ENCODE peak calls at places on chromosomes 6 and 20, in four cellular contexts. I, U, K and L are unnamed samples.

GRCh38 chr6:51554029-51554428 is 533.4 kb downstream of the PKHD1 start:
- DNase-seq in U (no peak), K (no peak), I (no peak), L (no peak)

GRCh38 chr6:36677059-36677749 is 1.3 kb upstream of the CDKN1A start:
- DNase-seq in U (no peak), K (no peak), I (no peak), L (no peak)

GRCh38 chr6:108083349-108083748 is 8.8 kb upstream of the OSTM1 start:
- DNase-seq in K (no peak), U (no peak), I (no peak), L (no peak)

GRCh38 chr20:17479041-17479657 is 52.0 kb downstream of the BFSP1 start:
- DNase-seq in U (no peak), K (no peak), I (no peak), L (no peak)

GRCh38 chr6:163751032-163751525 is 336.6 kb downstream of the QKI start:
- DNase-seq in U (no peak), K (no peak), I (no peak), L (no peak)

GRCh38 chr6:7975764-7976146 is 65.2 kb upstream of the TXNDC5 start:
- DNase-seq in K (no peak), I (peak), U (no peak), L (no peak)

GRCh38 chr20:51410586-51411325 is 131.8 kb downstream of the NFATC2 start:
- DNase-seq in I (no peak), K (no peak), U (no peak), L (no peak)

GRCh38 chr6:11848852-11849731 is 70.5 kb upstream of the ADTRP start:
- DNase-seq in K (no peak), I (no peak), U (no peak), L (no peak)

GRCh38 chr20:35319206-35320197 is 27.3 kb upstream of the FAM83C start:
- DNase-seq in U (no peak), K (no peak), I (peak), L (no peak)

GRCh38 chr6:149082320-149082719 is 235.2 kb upstream of the TAB2 start:
- DNase-seq in U (peak), K (no peak), I (peak), L (no peak)

GRCh38 chr6:148629910-148630470 is 116.8 kb upstream of the UST start:
- DNase-seq in I (no peak), U (no peak), K (no peak), L (no peak)

GRCh38 chr20:57292611-57293010 is 26.2 kb upstream of the BMP7 start:
- DNase-seq in K (no peak), U (no peak), I (no peak), L (no peak)

GRCh38 chr6:152094276-152094675 is 286.8 kb downstream of the ESR1 start:
- DNase-seq in I (no peak), U (no peak), K (no peak), L (no peak)

GRCh38 chr6:159894991-159895390 is 4.2 kb downstream of the MAS1 start:
- DNase-seq in I (no peak), U (no peak), K (no peak), L (no peak)

GRCh38 chr6:137832110-137832509 is 34.9 kb upstream of the TNFAIP3 start:
- DNase-seq in I (peak), K (no peak), U (no peak), L (no peak)

GRCh38 chr6:45376310-45377040 is 1.3 kb downstream of the SUPT3H start:
- DNase-seq in K (no peak), U (no peak), I (no peak), L (no peak)

GRCh38 chr6:43496370-43497128 is 13.6 kb downstream of the LRRC73 start:
- DNase-seq in K (no peak), U (no peak), I (peak), L (no peak)

GRCh38 chr6:16783952-16784351 is 22.7 kb upstream of the ATXN1 start:
- DNase-seq in I (no peak), K (no peak), U (no peak), L (no peak)

GRCh38 chr20:21510995-21511394 is 2.9 kb downstream of the NKX2-2 start:
- DNase-seq in U (no peak), K (no peak), I (no peak), L (no peak)

GRCh38 chr6:134714113-134714512 is 235.8 kb downstream of the ALDH8A1 start:
- DNase-seq in K (no peak), I (no peak), U (no peak), L (no peak)

GRCh38 chr6:52024451-52025068 is 62.9 kb downstream of the PKHD1 start:
- DNase-seq in U (no peak), I (no peak), K (no peak), L (no peak)

GRCh38 chr6:37862992-37863391 is 43.5 kb downstream of the ZFAND3 start:
- DNase-seq in I (peak), K (no peak), U (no peak), L (no peak)

GRCh38 chr6:12296255-12296573 is 6.1 kb downstream of the EDN1 start:
- DNase-seq in K (peak), I (peak), U (no peak), L (no peak)

GRCh38 chr6:30483677-30484279 is 5.5 kb upstream of the HLA-E start:
- DNase-seq in U (no peak), K (no peak), I (peak), L (no peak)

GRCh38 chr6:83252717-83253116 is 59.6 kb downstream of the RWDD2A start:
- DNase-seq in K (peak), I (no peak), U (no peak), L (no peak)

GRCh38 chr6:15770347-15771143 is 107.7 kb upstream of the DTNBP1 start:
- DNase-seq in K (no peak), I (no peak), U (no peak), L (no peak)

GRCh38 chr6:167214216-167214615 is 56.4 kb upstream of the GPR31 start:
- DNase-seq in I (no peak), U (no peak), K (no peak), L (no peak)

GRCh38 chr6:140208286-140208685 is 833.8 kb upstream of the CITED2 start:
- DNase-seq in K (no peak), U (no peak), I (no peak), L (no peak)

GRCh38 chr6:33427585-33428218 is 7.8 kb downstream of the SYNGAP1 start:
- DNase-seq in U (no peak), K (no peak), I (peak), L (no peak)

GRCh38 chr6:33075568-33076405 is at the start of gene HLA-DPB1:
- DNase-seq in U (no peak), K (no peak), I (peak), L (no peak)

GRCh38 chr6:155333414-155333813 is 19.1 kb upstream of the TFB1M start:
- DNase-seq in I (no peak), K (no peak), U (no peak), L (no peak)

GRCh38 chr6:170583736-170584180 is 679 bp downstream of the PDCD2 start:
- DNase-seq in I (no peak), K (no peak), U (no peak), L (no peak)
- TF ChIP-seq CTCF in I (no peak), K (peak), U (no peak), L (peak)

DNA sequence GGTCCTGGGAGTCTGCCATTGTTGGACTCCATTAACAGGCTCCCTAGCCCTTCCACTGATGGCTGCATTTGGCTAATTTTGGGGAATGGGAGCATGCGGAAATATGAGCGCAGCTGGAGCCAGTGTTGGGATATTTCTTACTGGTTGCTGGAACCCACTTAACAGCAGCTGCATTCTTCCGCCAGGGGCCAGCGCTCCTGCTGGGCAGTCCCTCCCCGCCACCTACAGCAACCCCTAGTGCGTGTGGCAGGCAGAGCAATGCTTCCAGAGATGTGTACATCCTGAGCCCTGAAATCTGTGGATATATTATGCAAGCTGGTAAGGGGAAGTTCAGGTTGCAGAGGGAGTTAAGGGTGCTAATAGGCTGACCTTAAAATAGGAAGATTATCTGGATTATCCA is 16.4 kb downstream of the CST8 start:
- DNase-seq in U (no peak), I (no peak), K (no peak), L (no peak)
- TF ChIP-seq CTCF in U (no peak), I (no peak), K (no peak), L (no peak)

GRCh38 chr20:45890997-45891983 is at the start of the genes CTSA and NEURL2:
- DNase-seq in K (peak), I (peak), U (peak), L (peak)
- TF ChIP-seq CTCF in K (no peak), I (no peak), U (peak), L (no peak)

DNA sequence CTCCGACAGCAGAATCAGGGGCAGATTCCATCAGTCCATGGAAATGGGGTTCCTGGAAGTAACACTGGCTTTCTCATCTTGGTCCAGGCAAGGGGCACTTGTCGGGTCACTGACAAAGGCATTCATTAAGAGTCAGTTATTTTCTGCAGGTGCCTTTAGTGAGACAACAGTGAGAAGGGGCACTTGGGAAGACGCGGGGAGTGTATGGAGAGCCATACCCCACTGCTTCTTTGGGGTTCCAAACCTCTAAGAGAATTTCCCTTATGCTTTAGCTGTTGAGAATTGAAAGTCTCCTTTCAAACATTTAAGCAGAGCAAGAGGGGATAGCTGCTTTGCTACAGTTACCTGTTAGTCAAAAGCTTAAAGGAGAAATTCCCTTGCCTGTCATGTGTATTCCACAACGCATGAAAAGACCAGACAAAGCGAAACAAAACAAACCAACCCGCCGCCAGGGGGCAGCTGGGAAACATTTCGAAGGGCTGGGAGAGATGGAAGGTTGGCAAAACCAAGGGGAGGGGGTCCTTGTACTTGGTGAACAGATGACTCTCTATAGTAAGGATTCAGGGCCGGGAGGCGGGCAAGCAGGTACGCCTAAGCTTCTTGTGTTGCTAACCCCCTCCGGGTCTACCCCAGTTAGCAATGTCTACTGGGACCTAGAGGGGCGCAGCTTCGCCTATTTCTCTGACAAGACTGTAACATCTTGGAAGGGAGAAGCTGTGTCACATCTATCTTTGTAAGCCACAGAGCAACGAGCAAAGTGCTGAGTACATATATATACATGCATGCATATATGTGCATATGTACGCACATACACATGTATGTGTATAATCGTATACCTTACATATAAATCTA is 474.9 kb upstream of the AGPAT4 start:
- DNase-seq in U (no peak), I (peak), K (no peak), L (no peak)
- TF ChIP-seq CTCF in U (no peak), I (peak), K (peak), L (peak)

DNA sequence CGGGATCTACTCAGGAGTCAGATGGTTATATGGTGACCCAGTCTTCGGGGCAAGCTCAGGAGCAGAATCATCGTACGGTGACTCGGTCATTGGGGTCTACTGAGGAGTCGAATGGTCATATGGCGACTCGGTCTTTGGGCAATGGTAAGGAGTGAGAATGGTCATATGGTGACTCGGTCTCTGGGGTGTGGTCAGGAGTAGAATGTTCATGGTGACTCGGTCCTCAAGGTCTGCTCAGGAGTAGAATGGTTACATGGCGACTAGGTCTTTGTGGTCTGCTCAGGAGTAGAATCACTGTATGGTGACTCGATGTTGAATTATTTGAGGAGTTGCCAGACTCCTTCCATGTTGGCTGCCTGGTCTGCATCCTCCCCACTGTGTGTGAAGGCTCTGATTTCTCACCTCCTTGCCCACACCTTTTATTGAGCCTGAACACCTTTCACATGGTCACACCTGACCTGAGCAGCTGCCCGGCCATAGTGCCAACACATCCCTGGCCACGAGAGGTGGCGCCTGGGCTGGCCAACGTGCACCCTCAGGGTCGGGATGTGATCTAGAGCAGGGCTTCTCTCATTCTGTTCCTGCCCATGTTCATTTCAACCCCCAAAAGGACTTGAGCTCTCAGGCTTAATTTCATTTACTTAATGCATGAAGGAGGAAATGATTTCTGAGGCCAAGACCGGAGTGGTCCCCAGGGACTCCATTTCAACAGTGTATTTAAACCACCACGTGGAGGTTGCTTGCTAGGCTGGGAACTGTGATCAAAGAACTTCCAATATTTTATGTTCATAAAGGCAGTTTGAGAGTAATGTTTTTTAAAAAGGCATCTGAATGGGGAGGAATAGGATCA is 119.5 kb downstream of the PHACTR3 start:
- DNase-seq in K (no peak), U (no peak), I (no peak), L (peak)
- TF ChIP-seq CTCF in K (no peak), U (no peak), I (no peak), L (no peak)

GRCh38 chr6:125953502-125953875 is 3.1 kb upstream of the HINT3 start:
- DNase-seq in U (no peak), I (no peak), K (no peak), L (no peak)
- TF ChIP-seq CTCF in U (peak), I (no peak), K (no peak), L (no peak)

GRCh38 chr6:165049362-165049761 is 260.0 kb downstream of the C6orf118 start:
- DNase-seq in U (no peak), I (peak), K (no peak), L (no peak)
- TF ChIP-seq CTCF in U (no peak), I (peak), K (peak), L (peak)

GRCh38 chr20:47950103-47950502 is 164.8 kb upstream of the SULF2 start:
- DNase-seq in U (no peak), K (no peak), I (peak), L (no peak)
- TF ChIP-seq CTCF in U (no peak), K (no peak), I (no peak), L (no peak)

GRCh38 chr6:104484626-104485025 is 375.1 kb downstream of the HACE1 start:
- DNase-seq in U (no peak), I (no peak), K (no peak), L (no peak)

GRCh38 chr6:104477569-104477968 is 382.1 kb downstream of the HACE1 start:
- DNase-seq in U (no peak), I (no peak), K (no peak), L (no peak)

GRCh38 chr6:104486003-104486402 is 373.7 kb downstream of the HACE1 start:
- DNase-seq in I (no peak), K (no peak), U (no peak), L (no peak)

GRCh38 chr6:104484191-104484590 is 375.5 kb downstream of the HACE1 start:
- DNase-seq in U (no peak), K (no peak), I (no peak), L (no peak)

DNA sequence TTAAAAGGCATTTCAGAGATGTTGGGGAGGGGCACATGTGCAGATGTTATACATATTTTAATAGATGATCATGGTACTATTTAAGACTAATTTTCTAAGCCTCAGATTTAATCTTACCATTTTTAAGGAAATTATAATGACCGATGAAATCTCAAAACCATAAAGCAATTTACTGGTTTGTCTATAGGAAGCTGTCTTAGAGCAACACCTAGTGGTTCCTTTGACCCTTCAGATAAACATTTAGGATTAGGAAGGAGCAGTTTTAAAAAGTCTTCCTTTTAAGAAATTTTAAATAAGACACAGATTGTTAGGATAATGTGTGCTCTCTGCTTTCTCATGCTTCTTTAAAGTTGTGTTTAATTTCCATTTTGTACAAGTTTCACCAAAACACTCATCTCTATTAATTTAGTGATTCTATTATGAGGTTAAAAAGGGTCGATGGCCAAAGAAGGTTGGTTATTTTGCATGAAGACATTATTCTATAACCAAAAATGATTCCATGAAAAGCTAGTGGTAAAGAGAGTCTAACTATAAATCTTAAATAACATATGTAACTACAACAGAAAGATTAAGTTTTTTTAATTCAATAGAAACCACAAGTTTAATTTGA is 376.4 kb downstream of the HACE1 start:
- DNase-seq in U (no peak), I (peak), K (no peak), L (no peak)
- TF ChIP-seq CTCF in U (no peak), I (peak), K (no peak), L (peak)

DNA sequence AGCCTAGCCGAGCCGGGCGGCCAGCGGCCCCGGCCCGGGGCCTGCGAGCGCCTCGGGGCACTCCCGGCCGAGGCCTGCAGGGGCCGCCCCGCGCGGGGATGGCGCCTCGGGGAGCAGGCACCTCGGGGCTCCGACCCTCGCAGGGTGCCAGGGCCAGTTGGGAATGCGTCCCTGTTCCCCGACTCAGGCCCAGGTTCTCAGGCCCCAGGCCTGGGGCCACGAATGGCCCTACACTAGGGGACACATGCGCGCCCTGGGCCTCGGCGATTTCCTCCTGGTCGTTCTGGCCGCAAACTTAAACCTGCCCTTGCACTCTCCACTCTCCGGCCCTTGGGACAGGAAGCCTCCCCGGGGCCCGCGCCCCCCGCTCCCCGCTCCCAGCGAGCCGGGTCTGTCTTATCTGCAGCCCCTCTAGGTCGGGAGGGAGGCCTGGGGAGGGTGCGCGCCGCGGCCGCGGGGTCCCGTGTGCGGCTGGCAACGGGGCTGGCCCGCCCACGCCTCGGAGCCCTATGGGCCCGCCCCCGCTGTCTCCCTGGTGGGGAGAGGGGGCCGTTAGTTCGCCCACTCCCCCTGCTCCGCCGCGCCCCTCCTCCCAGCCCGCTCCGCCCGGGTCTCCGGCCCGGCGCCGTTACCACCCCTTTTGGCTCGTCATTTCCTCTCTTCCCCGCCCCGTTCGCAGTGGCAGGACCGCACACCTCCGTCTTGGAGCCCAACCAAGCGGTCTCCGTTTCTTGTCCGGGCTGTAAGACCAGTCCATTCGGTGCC is 611 bp downstream of the NFYA start:
- DNase-seq in I (peak), U (peak), K (no peak), L (peak)
- TF ChIP-seq CTCF in I (no peak), U (peak), K (peak), L (peak)